ENCODE peak calls at places on chromosomes 13 and 19, in ten cellular contexts. H is cardiac muscle cell; O is iPS DF 6.9; R is GM23338; V is CD8-positive, alpha-beta T cell; T is upper lobe of right lung; L is H1; Y is thyroid gland; A is tibial nerve; M is BJ. P is an unnamed sample. For H3K27me3, the result is how much of the 10 kb centered on the place peaks cover.

GRCh38 chr19:5974721-5975387 is 3.1 kb downstream of the RANBP3 start:
- DNase-seq in H (no peak), O (no peak), R (no peak), V (peak), T (no peak), L (no peak), Y (no peak), A (no peak), M (no peak), P (no peak)

GRCh38 chr19:5210556-5210955 is 130.1 kb downstream of the PTPRS start:
- DNase-seq in H (no peak), O (no peak), R (no peak), V (no peak), T (no peak), L (no peak), Y (no peak), A (no peak), M (no peak), P (no peak)

GRCh38 chr19:3657395-3657769 is 30.8 kb upstream of the CACTIN start:
- DNase-seq in H (no peak), O (no peak), R (no peak), V (no peak), T (no peak), L (no peak), Y (no peak), A (no peak), M (no peak), P (no peak)

GRCh38 chr13:30504081-30504480 is 38.3 kb upstream of the HMGB1 start:
- DNase-seq in H (no peak), O (no peak), R (no peak), V (no peak), T (no peak), L (no peak), Y (no peak), A (no peak), M (no peak), P (no peak)

GRCh38 chr19:34269968-34270621 is 15.7 kb downstream of the GARRE1 start:
- DNase-seq in H (no peak), O (no peak), R (peak), V (peak), T (peak), L (no peak), Y (peak), A (no peak), M (peak), P (no peak)

GRCh38 chr13:23715762-23716235 is 145.6 kb downstream of the TNFRSF19 start:
- DNase-seq in H (peak), O (peak), R (peak), V (no peak), T (peak), L (peak), Y (peak), A (no peak), M (no peak), P (peak)

GRCh38 chr13:50208826-50209335 is 193.6 kb downstream of the KCNRG start:
- DNase-seq in H (peak), O (no peak), R (peak), V (no peak), T (peak), L (peak), Y (peak), A (no peak), M (peak), P (no peak)

GRCh38 chr19:44592451-44592890 is 20.9 kb upstream of the IGSF23 start:
- DNase-seq in H (no peak), O (no peak), R (no peak), V (no peak), T (no peak), L (no peak), Y (no peak), A (no peak), M (no peak), P (no peak)

DNA sequence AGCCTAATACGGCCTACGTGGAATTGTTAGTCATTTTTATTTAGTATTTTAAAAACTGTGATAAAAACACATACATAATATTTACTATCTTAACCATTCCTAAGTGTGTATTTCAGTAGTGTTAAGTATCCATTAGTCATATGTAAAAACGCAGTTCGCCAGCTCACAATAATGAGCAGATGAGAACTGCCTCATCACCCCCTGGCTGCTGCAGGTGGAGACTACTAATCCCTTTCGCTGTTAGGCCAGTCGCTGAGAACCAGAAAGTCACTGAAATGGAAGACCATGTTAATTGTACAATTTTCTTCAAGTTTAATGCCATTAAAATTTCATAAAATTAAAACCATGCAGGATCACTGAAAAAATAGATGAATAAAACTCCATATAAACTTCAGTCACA is 1.6 kb downstream of the ESD start:
- DNase-seq in H (no peak), O (no peak), R (peak), V (no peak), T (no peak), L (no peak), Y (no peak), A (no peak), M (no peak), P (peak)
- H3K4me3 ChIP-seq in H (no peak), O (no peak), R (no peak), V (no peak), T (no peak), L (no peak), Y (no peak), A (peak), M (no peak), P (no peak)

GRCh38 chr19:49420227-49420626 is 3.0 kb downstream of the PTH2 start:
- DNase-seq in H (no peak), O (no peak), R (no peak), V (no peak), T (no peak), L (no peak), Y (no peak), A (no peak), M (no peak), P (no peak)
- H3K27me3 ChIP-seq in H (under half), O (under half), R (under half), V (under half), T (under half), L (under half), Y (under half), A (half or more), M (half or more), P (under half)

GRCh38 chr19:823565-824121 is 1.9 kb upstream of the PLPPR3 start:
- DNase-seq in H (no peak), O (no peak), R (no peak), V (no peak), T (peak), L (peak), Y (no peak), A (no peak), M (no peak), P (peak)

GRCh38 chr19:824885-825284 is 2.8 kb upstream of the AZU1 start:
- DNase-seq in H (no peak), O (no peak), R (no peak), V (no peak), T (peak), L (no peak), Y (no peak), A (no peak), M (no peak), P (no peak)

GRCh38 chr19:821228-821975 is at the start of gene PLPPR3:
- DNase-seq in H (peak), O (no peak), R (peak), V (no peak), T (no peak), L (peak), Y (no peak), A (no peak), M (no peak), P (peak)

GRCh38 chr19:825897-826640 is 1.6 kb upstream of the AZU1 start:
- DNase-seq in H (no peak), O (no peak), R (no peak), V (no peak), T (no peak), L (no peak), Y (no peak), A (no peak), M (no peak), P (no peak)

DNA sequence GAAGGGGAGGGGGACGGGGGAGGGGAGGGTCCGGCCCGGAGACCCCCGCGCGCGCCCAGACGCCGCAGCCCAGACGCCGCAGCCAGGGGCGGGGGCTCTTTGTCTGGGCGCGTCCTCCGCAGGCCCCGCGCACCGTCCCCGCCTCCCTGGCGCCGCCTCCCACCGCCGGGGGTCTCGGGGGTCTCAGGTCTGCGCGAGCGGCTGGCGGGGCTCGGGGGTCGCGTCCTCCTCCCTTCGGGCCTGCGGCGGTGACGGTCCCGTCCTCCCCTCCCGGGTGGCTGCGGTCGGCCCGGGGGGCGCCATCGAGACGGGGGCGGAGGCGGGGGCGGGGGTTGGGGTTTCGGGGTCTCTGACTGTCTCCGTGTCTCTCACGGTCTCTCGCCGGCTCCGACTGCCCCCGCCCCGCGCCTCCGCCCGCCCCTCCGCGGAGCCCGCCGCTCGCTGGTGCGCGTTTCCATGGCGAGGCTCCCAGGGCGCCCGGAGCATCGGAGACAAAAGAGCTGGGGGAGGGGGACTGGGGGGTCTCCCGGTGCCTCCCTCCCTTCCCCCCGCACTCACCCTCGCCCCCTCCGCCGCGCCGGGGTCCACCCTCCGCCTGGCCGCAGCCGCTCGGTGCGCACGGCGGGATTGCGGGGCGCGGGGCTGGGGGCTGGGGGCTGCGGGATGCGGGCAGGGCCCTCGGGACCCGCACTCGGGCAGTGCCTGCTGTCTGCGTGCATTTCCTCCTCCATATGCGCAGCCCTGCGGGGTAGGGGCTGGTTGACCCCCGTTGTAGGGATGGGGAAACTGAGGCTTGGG is 420 bp upstream of the PLPPR3 start:
- DNase-seq in H (peak), O (no peak), R (peak), V (no peak), T (no peak), L (peak), Y (no peak), A (no peak), M (no peak), P (no peak)
- H3K4me3 ChIP-seq in H (peak), O (peak), R (peak), V (no peak), T (peak), L (peak), Y (peak), A (peak), M (peak), P (peak)

DNA sequence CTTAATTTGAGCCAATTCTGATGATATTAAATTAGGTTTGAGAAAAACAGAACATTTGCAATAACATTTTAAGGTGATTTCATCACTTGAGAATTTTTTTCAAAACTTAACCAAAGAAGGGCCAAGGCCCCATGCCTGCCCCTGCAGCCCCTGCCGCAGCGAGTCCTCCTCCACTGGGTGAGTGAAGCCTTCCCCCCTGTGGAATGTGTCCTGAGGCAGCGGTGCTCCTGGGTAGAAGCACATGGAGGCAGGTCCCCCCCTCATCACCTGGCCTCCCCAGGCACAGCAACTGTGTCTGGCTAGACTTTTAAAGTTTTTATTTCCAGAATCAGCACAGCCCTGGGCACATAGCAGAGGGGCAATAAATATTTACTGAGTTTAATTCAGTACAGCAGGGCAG is 10.8 kb downstream of the SOX1 start:
- DNase-seq in H (no peak), O (no peak), R (no peak), V (no peak), T (no peak), L (no peak), Y (no peak), A (no peak), M (no peak), P (no peak)
- H3K27me3 ChIP-seq in H (half or more), O (under half), R (half or more), V (under half), T (half or more), L (under half), Y (under half), A (half or more), M (under half), P (half or more)

GRCh38 chr19:56838930-56839664 is 1.4 kb downstream of the PEG3 start:
- DNase-seq in H (no peak), O (no peak), R (no peak), V (no peak), T (peak), L (no peak), Y (peak), A (peak), M (peak), P (peak)
- H3K4me3 ChIP-seq in H (no peak), O (no peak), R (no peak), V (no peak), T (peak), L (no peak), Y (no peak), A (peak), M (no peak), P (peak)

GRCh38 chr13:52838433-52839107 is 9.9 kb downstream of the PCDH8 start:
- DNase-seq in H (no peak), O (no peak), R (peak), V (no peak), T (no peak), L (no peak), Y (no peak), A (no peak), M (no peak), P (no peak)
- H3K27me3 ChIP-seq in H (under half), O (under half), R (under half), V (under half), T (under half), L (under half), Y (under half), A (under half), M (under half), P (under half)

DNA sequence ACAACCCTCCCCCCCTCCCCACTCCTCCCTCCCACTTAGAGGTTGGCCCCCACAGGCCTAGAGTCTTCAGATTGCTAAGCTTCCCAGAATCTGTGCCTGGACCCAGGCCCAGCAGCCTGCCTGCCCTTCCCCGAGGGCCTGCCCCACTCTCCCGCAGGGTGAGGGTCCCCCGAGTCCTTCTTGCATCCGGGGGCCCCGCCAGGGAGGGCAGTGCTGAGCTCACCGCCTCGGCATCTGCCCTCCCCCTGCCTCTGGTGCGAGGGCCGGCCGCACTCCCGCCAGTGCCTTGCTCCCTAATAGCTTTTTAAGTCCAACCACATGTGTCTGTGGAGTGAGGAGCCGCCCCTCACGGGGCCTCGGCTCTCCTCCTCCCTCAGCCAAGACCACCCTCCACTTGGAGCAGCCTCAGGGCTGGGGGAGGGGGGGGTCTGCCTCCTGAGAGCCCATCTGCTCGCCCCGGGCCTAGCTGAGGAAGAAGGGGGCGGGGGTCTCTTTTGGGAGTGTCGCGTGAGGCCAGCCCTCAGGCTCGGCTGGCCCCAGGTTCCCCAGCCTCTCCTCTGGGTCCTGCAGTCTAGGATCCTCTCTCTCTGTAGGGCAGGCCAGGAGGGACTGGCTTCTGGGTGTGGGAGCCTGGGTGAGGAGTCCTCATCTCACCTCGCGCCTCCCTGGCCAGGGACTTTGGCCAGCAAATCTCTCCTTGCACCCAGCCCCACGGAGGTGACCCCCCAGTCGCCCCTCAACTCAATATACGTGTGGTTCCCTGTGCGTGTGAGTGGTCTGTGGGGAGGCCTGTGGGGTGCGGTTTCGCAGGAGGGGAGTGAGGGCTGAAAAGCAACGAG is 47.2 kb downstream of the LYL1 start:
- DNase-seq in H (no peak), O (no peak), R (peak), V (no peak), T (peak), L (peak), Y (peak), A (peak), M (peak), P (peak)
- H3K4me3 ChIP-seq in H (no peak), O (no peak), R (peak), V (no peak), T (peak), L (peak), Y (peak), A (peak), M (peak), P (no peak)